ENCODE peak calls at places on chromosomes 11 and 22, in five cellular contexts. I, N, W, J and G are unnamed samples.

GRCh38 chr11:111538407-111539114 is 2.0 kb upstream of the LAYN start:
- DNase-seq in I (no peak), N (no peak), W (no peak), J (no peak), G (no peak)

GRCh38 chr11:27349919-27350318 is 13.1 kb downstream of the CCDC34 start:
- DNase-seq in I (no peak), N (no peak), W (no peak), J (no peak), G (no peak)

GRCh38 chr22:48091060-48091650 is 1328.7 kb downstream of the TBC1D22A start:
- DNase-seq in I (no peak), N (no peak), W (no peak), J (no peak), G (no peak)

GRCh38 chr22:44882226-44882905 is 127.4 kb downstream of the PHF21B start:
- DNase-seq in I (peak), N (no peak), W (no peak), J (no peak), G (peak)

GRCh38 chr11:77171885-77172665 is 44.0 kb downstream of the MYO7A start:
- DNase-seq in I (no peak), N (no peak), W (no peak), J (no peak), G (peak)

GRCh38 chr11:76918941-76919386 is 58.2 kb downstream of the ACER3 start:
- DNase-seq in I (no peak), N (no peak), W (peak), J (peak), G (no peak)

GRCh38 chr11:121550247-121551132 is 97.7 kb upstream of the SORL1-AS1 start:
- DNase-seq in I (no peak), N (no peak), W (no peak), J (peak), G (no peak)

GRCh38 chr22:38572065-38572464 is 2.1 kb upstream of the DMC1 start:
- DNase-seq in I (no peak), N (peak), W (peak), J (peak), G (no peak)

GRCh38 chr11:4606231-4607015 is 1.6 kb downstream of the TRIM68 start:
- DNase-seq in I (no peak), N (no peak), W (peak), J (peak), G (no peak)

GRCh38 chr11:84144531-84144930 is 858.4 kb upstream of the CCDC90B start:
- DNase-seq in I (no peak), N (no peak), W (no peak), J (no peak), G (no peak)

GRCh38 chr11:20363500-20364411 is at the start of gene HTATIP2:
- DNase-seq in I (peak), N (peak), W (peak), J (peak), G (peak)

GRCh38 chr22:30880181-30880601 is 88.4 kb downstream of the MORC2 start:
- DNase-seq in I (no peak), N (no peak), W (no peak), J (no peak), G (no peak)

GRCh38 chr11:69461272-69461962 is 20.0 kb upstream of the LINC01488 start:
- DNase-seq in I (no peak), N (no peak), W (no peak), J (no peak), G (no peak)

GRCh38 chr11:106420048-106420665 is 342.7 kb downstream of the AASDHPPT start:
- DNase-seq in I (no peak), N (no peak), W (no peak), J (no peak), G (no peak)

GRCh38 chr11:224424-224823 is 11.7 kb downstream of the SIRT3 start:
- DNase-seq in I (no peak), N (no peak), W (no peak), J (no peak), G (no peak)

GRCh38 chr11:1341928-1342524 is 32.6 kb upstream of the TOLLIP start:
- DNase-seq in I (no peak), N (no peak), W (no peak), J (peak), G (no peak)

GRCh38 chr11:4654635-4655335 is 11.0 kb downstream of the OR51E1 start:
- DNase-seq in I (no peak), N (no peak), W (no peak), J (no peak), G (no peak)

GRCh38 chr11:92475316-92475715 is 250.7 kb downstream of the FAT3 start:
- DNase-seq in I (no peak), N (no peak), W (no peak), J (no peak), G (no peak)

GRCh38 chr22:49241174-49241851 is 586.4 kb downstream of the BRD1 start:
- DNase-seq in I (peak), N (no peak), W (no peak), J (no peak), G (no peak)

GRCh38 chr11:115256326-115257197 is 247.7 kb downstream of the CADM1 start:
- DNase-seq in I (no peak), N (no peak), W (no peak), J (no peak), G (no peak)

GRCh38 chr22:38289583-38290082 is 16.8 kb upstream of the TMEM184B start:
- DNase-seq in I (no peak), N (peak), W (no peak), J (no peak), G (no peak)

GRCh38 chr11:70772950-70773349 is 374.6 kb downstream of the CTTN start:
- DNase-seq in I (no peak), N (no peak), W (no peak), J (no peak), G (no peak)

GRCh38 chr11:26837154-26837553 is 115.3 kb upstream of the SLC5A12 start:
- DNase-seq in I (no peak), N (no peak), W (no peak), J (no peak), G (no peak)

GRCh38 chr11:104402812-104403521 is 239.0 kb upstream of the PDGFD start:
- DNase-seq in I (no peak), N (no peak), W (no peak), J (no peak), G (no peak)

GRCh38 chr11:29962243-29962642 is 54.6 kb downstream of the KCNA4 start:
- DNase-seq in I (no peak), N (no peak), W (no peak), J (peak), G (no peak)

GRCh38 chr22:35051791-35052190 is 14.2 kb upstream of the ISX start:
- DNase-seq in I (no peak), N (no peak), W (no peak), J (no peak), G (no peak)

GRCh38 chr11:26234451-26234850 is 97.5 kb upstream of the ANO3 start:
- DNase-seq in I (no peak), N (no peak), W (no peak), J (peak), G (no peak)

GRCh38 chr11:126444072-126444471 is 88.6 kb downstream of the ST3GAL4 start:
- DNase-seq in I (no peak), N (no peak), W (no peak), J (peak), G (no peak)

GRCh38 chr22:30425616-30426394 is at the start of gene MTFP1:
- DNase-seq in I (peak), N (peak), W (peak), J (peak), G (peak)